ENCODE peak calls at places on chromosome 19, in six cellular contexts. F is heart left ventricle, G is H1, R is NB4, S is body of pancreas, B is transverse colon. E is an unnamed sample.

GRCh38 chr19:55492362-55492944 is 4.2 kb downstream of the SSC5D start:
- DNase-seq in R (no peak), F (no peak), S (no peak), B (no peak), G (no peak), E (no peak)

GRCh38 chr19:44576843-44577565 is 36.4 kb upstream of the IGSF23 start:
- DNase-seq in F (peak; percentile 20), G (no peak), R (peak; percentile 43), B (peak; percentile 57), S (peak; percentile 67), E (no peak)

GRCh38 chr19:35168261-35168660 is 13.7 kb downstream of the FXYD5 start:
- DNase-seq in B (no peak), R (no peak), F (peak; percentile 4), S (no peak), G (no peak), E (no peak)

GRCh38 chr19:34475026-34475974 is 6.3 kb upstream of the WTIP start:
- DNase-seq in S (no peak), R (peak; percentile 80), B (no peak), G (no peak), F (no peak), E (no peak)

GRCh38 chr19:18419195-18419698 is at the start of gene SSBP4:
- DNase-seq in R (peak; percentile 84), B (peak; percentile 75), F (peak; percentile 84), S (peak; percentile 75), G (no peak), E (no peak)

GRCh38 chr19:46878613-46879375 is 18.0 kb downstream of the ARHGAP35 start:
- DNase-seq in S (no peak), G (no peak), F (no peak), R (peak; percentile 62), B (no peak), E (no peak)

GRCh38 chr19:42567567-42567966 is 27.2 kb downstream of the CEACAM8 start:
- DNase-seq in G (no peak), F (no peak), B (no peak), S (no peak), R (no peak), E (no peak)

GRCh38 chr19:14118165-14119051 is 846 bp upstream of the PRKACA start:
- DNase-seq in F (peak; percentile 80), R (peak; percentile 96), S (peak; percentile 73), B (peak; percentile 73), G (no peak), E (peak; percentile 98)

GRCh38 chr19:17830567-17831418 is 9.5 kb upstream of the INSL3 start:
- DNase-seq in S (peak; percentile 68), G (peak; percentile 93), F (peak; percentile 33), B (peak; percentile 82), R (peak; percentile 39), E (peak; percentile 87)

GRCh38 chr19:55166530-55167268 is at the start of gene DNAAF3:
- DNase-seq in S (peak; percentile 98), F (peak; percentile 93), R (peak; percentile 95), G (no peak), B (peak; percentile 93), E (peak; percentile 89)

GRCh38 chr19:14089412-14089661 is 1.2 kb downstream of the SAMD1 start:
- DNase-seq in S (no peak), R (peak; percentile 38), G (no peak), F (no peak), B (no peak), E (no peak)

GRCh38 chr19:38812841-38813320 is at the start of gene LGALS4:
- DNase-seq in F (no peak), S (peak; percentile 92), R (no peak), G (no peak), B (peak; percentile 93), E (no peak)

GRCh38 chr19:13665125-13665903 is 99.0 kb upstream of the MRI1 start:
- DNase-seq in B (no peak), F (no peak), R (no peak), S (no peak), G (no peak), E (no peak)

GRCh38 chr19:44623080-44623479 is 9.7 kb downstream of the IGSF23 start:
- DNase-seq in S (peak; percentile 26), B (no peak), F (no peak), R (peak; percentile 65), G (no peak), E (no peak)

DNA sequence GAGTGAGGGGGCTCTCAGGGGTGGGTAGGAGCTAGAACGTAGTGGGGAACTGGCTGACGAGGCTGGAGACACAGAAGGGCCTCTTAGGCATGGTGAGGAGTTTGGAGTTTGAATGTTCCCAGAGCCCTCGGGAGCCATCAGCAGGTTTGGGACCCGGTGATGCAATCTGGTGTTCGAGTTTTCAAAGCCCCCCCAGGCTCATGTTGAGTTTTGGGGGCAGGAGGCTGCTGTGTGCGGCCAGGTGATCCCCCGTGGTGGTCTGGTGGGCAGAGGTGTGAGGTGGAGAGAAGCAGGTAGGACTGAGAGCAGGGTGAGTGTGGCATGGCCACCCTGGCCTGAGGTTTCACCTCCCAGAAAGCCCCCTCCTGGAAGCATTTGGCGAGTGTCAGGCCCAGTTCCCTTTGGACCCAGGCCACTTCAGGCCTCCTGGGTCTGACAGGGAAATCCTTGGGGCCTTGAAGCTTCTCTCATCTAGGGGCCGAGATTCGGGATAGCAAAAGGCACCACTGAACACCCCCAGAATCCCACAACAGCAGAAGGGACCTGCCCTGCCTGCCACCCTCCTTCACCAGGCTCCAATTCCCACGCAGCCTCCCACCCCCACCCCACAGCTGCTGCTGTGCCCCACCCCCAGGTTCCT is 1.2 kb downstream of the YJEFN3 start:
- DNase-seq in S (no peak), F (no peak), G (no peak), R (no peak), B (no peak), E (no peak)
- TF ChIP-seq POLR2A in S (no peak), F (no peak), G (no peak), R (no peak), B (no peak), E (no peak)

GRCh38 chr19:48900477-48901452 is 653 bp downstream of the NUCB1 start:
- DNase-seq in G (no peak), F (no peak), S (no peak), B (no peak), R (peak; percentile 48), E (no peak)
- H3K4me3 ChIP-seq in G (peak overlapping the region; percentile 88), F (peak overlapping the region; percentile 91), S (peak overlapping the region; percentile 71), B (peak overlapping the region; percentile 99), R (peak overlapping the region; percentile 76), E (peak overlapping the region; percentile 53)

DNA sequence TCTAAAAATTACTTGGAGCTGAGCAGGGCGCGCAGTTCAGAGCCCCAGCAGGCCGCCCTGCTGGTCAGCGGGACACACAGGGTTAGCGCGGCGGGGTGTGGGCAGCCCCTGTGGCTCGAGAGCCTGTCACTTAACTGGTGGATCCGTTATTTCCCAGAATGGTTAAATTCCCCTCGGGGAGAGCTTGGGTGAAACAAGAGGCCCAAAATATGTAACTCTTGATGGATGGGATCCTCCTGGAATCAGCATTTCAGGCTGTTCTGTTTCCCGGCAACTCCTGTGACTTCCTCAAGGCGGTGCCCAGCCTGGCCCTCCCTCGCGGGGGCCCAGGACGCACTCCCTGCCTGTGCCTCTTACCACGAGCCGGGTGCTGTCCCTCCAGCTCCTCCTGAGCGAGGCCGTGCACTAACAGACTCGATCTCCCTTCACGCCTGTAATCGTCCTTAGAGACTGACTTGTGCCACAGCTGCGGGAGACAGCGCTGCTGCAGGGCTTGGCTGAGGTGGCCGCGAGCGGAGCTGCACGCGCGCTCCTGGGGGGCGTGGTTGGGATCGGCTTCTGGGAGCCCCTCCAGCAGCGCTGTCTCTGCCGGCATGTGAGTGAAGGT is 9.7 kb downstream of the PTBP1 start:
- DNase-seq in S (no peak), G (no peak), R (no peak), B (no peak), F (peak; percentile 17), E (no peak)
- TF ChIP-seq POLR2A in S (no peak), G (no peak), R (no peak), B (no peak), F (no peak), E (no peak)

GRCh38 chr19:8335343-8336071 is 7.6 kb downstream of the KANK3 start:
- DNase-seq in S (no peak), G (no peak), F (no peak), B (peak; percentile 20), R (no peak), E (no peak)
- H3K4me3 ChIP-seq in S (no peak overlapping the region), G (peak overlapping the region; percentile 56), F (peak overlapping the region; percentile 43), B (peak overlapping the region; percentile 30), R (no peak overlapping the region), E (no peak overlapping the region)

GRCh38 chr19:57914517-57914916 is 1.9 kb downstream of the ZNF417 start:
- DNase-seq in S (no peak), B (no peak), F (no peak), R (no peak), G (no peak), E (no peak)
- TF ChIP-seq POLR2A in S (no peak), B (no peak), F (no peak), R (no peak), G (no peak), E (no peak)

GRCh38 chr19:3402631-3403443 is 36.5 kb downstream of the NFIC start:
- DNase-seq in F (no peak), S (no peak), G (no peak), R (no peak), B (no peak), E (no peak)
- H3K4me3 ChIP-seq in F (peak overlapping the region; percentile 52), S (no peak overlapping the region), G (no peak overlapping the region), R (no peak overlapping the region), B (peak overlapping the region; percentile 27), E (no peak overlapping the region)

E was measured in lower leg skin.